ENCODE peak calls at places on chromosomes 3 and 15, in ten cellular contexts. R, C, N, Z, J, I, E, M, P and F are unnamed samples. For H3K4me1 and H3K27me3, the result is how much of the 10 kb centered on the place peaks cover.

GRCh38 chr15:87720235-87720634 is 536.3 kb downstream of the NTRK3 start:
- DNase-seq in R (no peak), C (no peak), N (no peak), Z (no peak), J (no peak), I (peak), E (no peak), M (no peak), P (no peak), F (no peak)

GRCh38 chr3:107855710-107856109 is 235.1 kb downstream of the CD47 start:
- DNase-seq in R (no peak), C (peak), N (peak), Z (peak), J (no peak), I (peak), E (peak), M (no peak), P (no peak), F (no peak)

GRCh38 chr15:40313531-40314398 is 6.0 kb upstream of the PLCB2 start:
- DNase-seq in R (peak), C (no peak), N (no peak), Z (peak), J (peak), I (no peak), E (peak), M (peak), P (no peak), F (peak)

GRCh38 chr3:195119461-195120198 is 151.3 kb downstream of the XXYLT1 start:
- DNase-seq in R (no peak), C (no peak), N (peak), Z (peak), J (no peak), I (peak), E (peak), M (no peak), P (no peak), F (no peak)

GRCh38 chr3:59540241-59540640 is 490.4 kb upstream of the CFAP20DC start:
- DNase-seq in R (no peak), C (no peak), N (no peak), Z (no peak), J (no peak), I (peak), E (peak), M (no peak), P (no peak), F (no peak)

GRCh38 chr3:149299938-149300791 is 33.3 kb downstream of the TM4SF18 start:
- DNase-seq in R (peak), C (peak), N (peak), Z (peak), J (no peak), I (peak), E (peak), M (no peak), P (no peak), F (no peak)

GRCh38 chr3:51389423-51390183 is 1.5 kb upstream of the RBM15B start:
- DNase-seq in R (peak), C (no peak), N (peak), Z (no peak), J (peak), I (peak), E (peak), M (peak), P (peak), F (peak)

GRCh38 chr3:45921158-45922038 is 21.9 kb upstream of the CXCR6 start:
- DNase-seq in R (no peak), C (no peak), N (no peak), Z (no peak), J (peak), I (no peak), E (no peak), M (no peak), P (no peak), F (no peak)

GRCh38 chr3:134552776-134553175 is 66.9 kb downstream of the CEP63 start:
- DNase-seq in R (no peak), C (no peak), N (no peak), Z (no peak), J (no peak), I (no peak), E (peak), M (no peak), P (no peak), F (no peak)

GRCh38 chr15:42736178-42736792 is 643 bp downstream of the CDAN1 start:
- DNase-seq in R (no peak), C (no peak), N (peak), Z (peak), J (no peak), I (peak), E (peak), M (peak), P (no peak), F (no peak)

DNA sequence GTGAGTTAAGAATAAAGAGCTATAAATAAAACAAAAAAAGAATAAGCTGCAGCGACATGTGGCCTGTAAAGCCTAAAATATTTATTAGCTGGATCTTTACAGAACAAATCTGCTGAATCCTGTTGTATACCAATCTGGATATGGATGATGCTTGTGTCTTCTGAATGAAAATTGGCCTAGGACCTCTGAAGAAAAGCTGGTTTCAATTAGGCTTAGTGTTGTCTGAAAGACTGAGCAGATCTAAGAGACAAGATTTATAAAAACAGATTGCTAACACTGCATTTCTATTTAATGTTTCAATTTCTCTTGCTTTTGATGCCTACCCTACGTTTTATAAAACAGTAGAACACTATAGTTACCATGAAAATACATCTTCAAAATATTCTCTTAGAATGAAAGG is 57.9 kb downstream of the ST3GAL6 start:
- DNase-seq in R (no peak), C (no peak), N (no peak), Z (no peak), J (no peak), I (no peak), E (peak), M (no peak), P (no peak), F (no peak)
- H3K4me1 ChIP-seq in R (under half), C (under half), N (under half), Z (under half), J (under half), I (under half), E (under half), M (under half), P (under half), F (under half)

GRCh38 chr15:70410371-70410975 is 312.8 kb upstream of the TLE3 start:
- DNase-seq in R (no peak), C (no peak), N (no peak), Z (peak), J (no peak), I (no peak), E (no peak), M (no peak), P (no peak), F (no peak)
- H3K27me3 ChIP-seq in R (under half), C (under half), N (under half), Z (under half), J (under half), I (under half), E (half or more), M (under half), P (under half), F (under half)

GRCh38 chr15:64694816-64695215 is 80.6 kb downstream of the RBPMS2 start:
- DNase-seq in R (no peak), C (no peak), N (no peak), Z (no peak), J (no peak), I (no peak), E (no peak), M (no peak), P (no peak), F (no peak)
- H3K4me1 ChIP-seq in R (under half), C (under half), N (under half), Z (under half), J (under half), I (under half), E (under half), M (under half), P (half or more), F (under half)

GRCh38 chr3:123447416-123447748 is 1.5 kb downstream of the ADCY5 start:
- DNase-seq in R (no peak), C (no peak), N (no peak), Z (no peak), J (no peak), I (no peak), E (no peak), M (no peak), P (no peak), F (no peak)
- H3K27me3 ChIP-seq in R (under half), C (under half), N (under half), Z (under half), J (under half), I (half or more), E (half or more), M (under half), P (half or more), F (under half)

GRCh38 chr15:74007820-74008371 is 13.4 kb downstream of the PML start:
- DNase-seq in R (no peak), C (no peak), N (no peak), Z (no peak), J (no peak), I (no peak), E (no peak), M (no peak), P (no peak), F (no peak)

GRCh38 chr15:74010929-74011540 is 16.5 kb downstream of the PML start:
- DNase-seq in R (no peak), C (no peak), N (no peak), Z (no peak), J (no peak), I (peak), E (peak), M (no peak), P (no peak), F (no peak)

GRCh38 chr15:74008901-74009300 is 14.4 kb downstream of the PML start:
- DNase-seq in R (no peak), C (no peak), N (no peak), Z (no peak), J (no peak), I (no peak), E (no peak), M (no peak), P (no peak), F (no peak)

GRCh38 chr15:74011610-74012009 is 17.1 kb downstream of the PML start:
- DNase-seq in R (peak), C (no peak), N (no peak), Z (no peak), J (no peak), I (peak), E (peak), M (no peak), P (peak), F (no peak)

GRCh38 chr15:74006774-74007639 is 12.5 kb downstream of the PML start:
- DNase-seq in R (no peak), C (no peak), N (no peak), Z (no peak), J (no peak), I (no peak), E (no peak), M (no peak), P (no peak), F (no peak)
- H3K4me1 ChIP-seq in R (under half), C (under half), N (under half), Z (under half), J (under half), I (under half), E (half or more), M (under half), P (half or more), F (under half)